ENCODE peak calls at places on chromosomes 13 and 19, in six cellular contexts. O is Kasumi-1; I is activated CD4-positive, alpha-beta T cell treated with anti-CD3 and anti-CD28 coated beads, Interleukin-2, amount 50 U/mL, for 24 hours; G is AG09319; B is gastrocnemius medialis; Q is activated CD4-positive, CD25-positive, alpha-beta regulatory T cell. M is an unnamed sample.

GRCh38 chr13:29817604-29818378 is 32.6 kb downstream of the UBL3 start:
- DNase-seq in I (no peak), B (no peak), Q (no peak), G (no peak), O (peak; percentile 75), M (no peak)

GRCh38 chr13:59774511-59774911 is 389.2 kb downstream of the DIAPH3 start:
- DNase-seq in B (no peak), I (no peak), O (no peak), G (peak; percentile 38), Q (no peak), M (no peak)

GRCh38 chr19:33392341-33393285 is 19.1 kb downstream of the CEBPG start:
- DNase-seq in O (no peak), Q (no peak), G (no peak), I (no peak), B (no peak), M (peak; percentile 83)

GRCh38 chr13:40186636-40187323 is 479.7 kb downstream of the FOXO1 start:
- DNase-seq in O (no peak), B (no peak), Q (no peak), I (no peak), G (no peak), M (no peak)

GRCh38 chr19:46746281-46746965 is at the start of gene STRN4:
- DNase-seq in I (no peak), O (no peak), Q (peak; percentile 12), G (no peak), B (no peak), M (peak; percentile 54)

GRCh38 chr13:100541882-100542545 is 46.6 kb downstream of the GGACT start:
- DNase-seq in O (no peak), B (no peak), I (no peak), G (no peak), Q (no peak), M (no peak)

GRCh38 chr19:11137542-11138384 is 17.8 kb downstream of the SPC24 start:
- DNase-seq in B (peak; percentile 72), G (peak; percentile 87), Q (no peak), I (peak; percentile 33), O (peak; percentile 77), M (peak; percentile 63)

GRCh38 chr19:34482380-34483250 is 1.1 kb downstream of the WTIP start:
- DNase-seq in O (no peak), B (peak; percentile 10), G (no peak), I (no peak), Q (no peak), M (no peak)

GRCh38 chr13:30963794-30964193 is 31.3 kb downstream of the TEX26 start:
- DNase-seq in Q (no peak), I (no peak), O (no peak), B (no peak), G (no peak), M (peak; percentile 10)

GRCh38 chr13:103883698-103884097 is 817.5 kb upstream of the SLC10A2 start:
- DNase-seq in I (no peak), Q (no peak), O (no peak), G (no peak), B (no peak), M (no peak)

M was measured in small intestine.